ENCODE peak calls at places on chromosome 20, in eight cellular contexts. T is astrocyte of the cerebellum, E is cardiac muscle cell, J is spleen, O is GM06990, R is left ventricle myocardium inferior, S is testis, W is fibroblast of lung. K is an unnamed sample.

GRCh38 chr20:45032781-45033180 is 66.5 kb downstream of the STK4 start:
- DNase-seq in T (no peak), S (no peak), J (no peak), W (peak), O (no peak), E (no peak), R (no peak), K (no peak)

GRCh38 chr20:45781391-45781931 is 10.2 kb downstream of the WFDC3 start:
- DNase-seq in E (peak), J (no peak), T (peak), W (peak), O (no peak), S (no peak), R (no peak), K (peak)

GRCh38 chr20:46183768-46184167 is 65.7 kb downstream of the CD40 start:
- DNase-seq in S (no peak), O (no peak), W (no peak), T (no peak), J (no peak), R (no peak), E (no peak), K (no peak)

GRCh38 chr20:33681288-33681687 is 4.9 kb downstream of the E2F1 start:
- DNase-seq in S (no peak), R (no peak), E (no peak), O (no peak), T (no peak), W (no peak), J (no peak), K (no peak)

GRCh38 chr20:47620808-47621805 is 119.4 kb downstream of the NCOA3 start:
- DNase-seq in R (no peak), W (peak), T (peak), S (no peak), J (no peak), E (peak), O (peak), K (peak)

GRCh38 chr20:57772349-57772964 is 62.6 kb upstream of the PMEPA1 start:
- DNase-seq in S (no peak), R (no peak), T (no peak), O (no peak), J (no peak), W (peak), E (peak), K (peak)

GRCh38 chr20:8796088-8796665 is 272.7 kb upstream of the PLCB4 start:
- DNase-seq in R (no peak), O (no peak), T (peak), E (peak), S (no peak), W (peak), J (no peak), K (peak)

GRCh38 chr20:63383556-63383955 is 22.4 kb upstream of the CHRNA4 start:
- DNase-seq in S (no peak), O (no peak), J (no peak), E (no peak), T (no peak), R (no peak), W (no peak), K (no peak)

GRCh38 chr20:14992961-14993360 is 655.5 kb upstream of the FLRT3 start:
- DNase-seq in T (no peak), S (no peak), O (no peak), E (no peak), W (peak), J (no peak), R (no peak), K (peak)

GRCh38 chr20:62860391-62860923 is 1.2 kb downstream of the TCFL5 start:
- DNase-seq in E (peak), O (no peak), J (peak), T (no peak), W (peak), R (no peak), S (no peak), K (peak)

GRCh38 chr20:18416478-18416877 is 50.4 kb downstream of the DZANK1 start:
- DNase-seq in E (no peak), R (no peak), J (no peak), S (peak), T (no peak), W (no peak), O (no peak), K (no peak)

GRCh38 chr20:57051096-57051495 is 215.3 kb downstream of the BMP7 start:
- DNase-seq in E (no peak), W (no peak), O (no peak), S (no peak), T (no peak), J (no peak), R (no peak), K (no peak)

GRCh38 chr20:8082025-8082424 is 50.0 kb upstream of the PLCB1 start:
- DNase-seq in J (no peak), R (no peak), S (no peak), O (no peak), E (peak), T (no peak), W (peak), K (peak)

GRCh38 chr20:44302026-44302669 is 8.9 kb downstream of the FITM2 start:
- DNase-seq in W (no peak), J (no peak), O (no peak), S (no peak), E (no peak), R (peak), T (no peak), K (no peak)

GRCh38 chr20:61784801-61785566 is 280.7 kb downstream of the TAF4 start:
- DNase-seq in E (no peak), T (no peak), J (no peak), R (no peak), W (no peak), O (no peak), S (no peak), K (no peak)

GRCh38 chr20:24960302-24960801 is 11.3 kb downstream of the CST7 start:
- DNase-seq in W (no peak), S (no peak), J (peak), E (no peak), O (no peak), T (no peak), R (no peak), K (no peak)

GRCh38 chr20:47113362-47114118 is 218.9 kb downstream of the EYA2 start:
- DNase-seq in O (no peak), E (peak), S (no peak), T (no peak), R (no peak), J (no peak), W (peak), K (peak)

GRCh38 chr20:56420028-56420427 is 8.0 kb downstream of the CASS4 start:
- DNase-seq in T (no peak), E (no peak), O (no peak), J (no peak), W (no peak), S (no peak), R (no peak), K (no peak)

DNA sequence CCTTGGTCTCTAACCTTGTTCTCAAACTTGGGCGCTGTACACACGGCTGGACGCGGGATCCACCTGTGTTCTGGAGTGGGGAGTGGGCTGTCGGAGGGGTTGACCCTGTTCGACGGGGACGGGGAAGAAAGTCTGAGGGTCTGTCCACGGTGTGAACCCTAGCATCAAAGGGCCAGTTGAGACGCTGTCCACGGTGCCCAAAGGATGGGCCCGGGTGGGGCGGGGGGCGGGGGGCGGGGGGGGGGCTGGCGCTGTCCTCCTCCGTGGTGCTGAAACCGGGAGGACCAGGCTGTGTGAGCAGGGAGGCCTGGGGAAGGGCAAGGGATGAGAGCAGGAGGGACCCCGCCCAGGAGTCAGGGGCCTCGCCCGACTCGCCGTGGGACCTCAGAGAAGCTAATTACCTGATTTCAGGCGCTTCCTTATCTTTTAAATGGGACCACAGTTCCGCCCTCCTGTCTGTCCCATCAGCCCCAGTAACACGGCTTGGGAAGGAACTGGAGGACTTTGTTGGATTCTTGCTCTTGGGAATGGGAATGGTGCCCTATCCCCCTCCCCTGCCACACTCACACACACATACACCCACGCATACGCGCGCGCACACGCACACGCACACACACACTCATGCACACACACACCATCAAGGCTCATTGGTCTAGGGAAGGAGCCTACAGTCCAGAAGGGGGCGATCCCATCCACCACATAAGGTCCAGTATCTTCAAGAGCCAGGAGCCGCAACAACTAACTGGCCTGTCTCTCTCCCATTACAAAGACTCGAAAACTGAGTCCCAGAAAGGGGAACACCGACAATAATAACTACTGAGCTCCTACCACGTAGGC is 1.0 kb upstream of the VSTM2L start:
- DNase-seq in J (no peak), R (no peak), T (peak), E (peak), W (peak), O (peak), S (peak), K (peak)
- TF ChIP-seq CTCF in J (no peak), R (peak), T (peak), E (peak), W (peak), O (peak), S (peak), K (peak)

GRCh38 chr20:51540585-51540984 is 1.9 kb downstream of the NFATC2 start:
- DNase-seq in T (no peak), E (no peak), S (no peak), R (no peak), O (no peak), W (no peak), J (no peak), K (no peak)
- H3K4me3 ChIP-seq in T (no peak), E (peak), S (no peak), R (peak), O (peak), W (no peak), J (no peak), K (no peak)

GRCh38 chr20:23666189-23666588 is 22.6 kb downstream of the CST4 start:
- DNase-seq in O (no peak), S (peak), E (peak), T (no peak), R (no peak), W (no peak), J (no peak), K (peak)
- TF ChIP-seq CTCF in O (no peak), S (no peak), E (peak), T (peak), R (no peak), W (no peak), J (no peak), K (peak)

GRCh38 chr20:32474009-32474716 is 111.0 kb downstream of the NOL4L start:
- DNase-seq in T (no peak), E (no peak), W (no peak), R (no peak), J (no peak), O (no peak), S (peak), K (peak)
- H3K4me3 ChIP-seq in T (peak), E (no peak), W (peak), R (peak), J (peak), O (no peak), S (peak), K (peak)

DNA sequence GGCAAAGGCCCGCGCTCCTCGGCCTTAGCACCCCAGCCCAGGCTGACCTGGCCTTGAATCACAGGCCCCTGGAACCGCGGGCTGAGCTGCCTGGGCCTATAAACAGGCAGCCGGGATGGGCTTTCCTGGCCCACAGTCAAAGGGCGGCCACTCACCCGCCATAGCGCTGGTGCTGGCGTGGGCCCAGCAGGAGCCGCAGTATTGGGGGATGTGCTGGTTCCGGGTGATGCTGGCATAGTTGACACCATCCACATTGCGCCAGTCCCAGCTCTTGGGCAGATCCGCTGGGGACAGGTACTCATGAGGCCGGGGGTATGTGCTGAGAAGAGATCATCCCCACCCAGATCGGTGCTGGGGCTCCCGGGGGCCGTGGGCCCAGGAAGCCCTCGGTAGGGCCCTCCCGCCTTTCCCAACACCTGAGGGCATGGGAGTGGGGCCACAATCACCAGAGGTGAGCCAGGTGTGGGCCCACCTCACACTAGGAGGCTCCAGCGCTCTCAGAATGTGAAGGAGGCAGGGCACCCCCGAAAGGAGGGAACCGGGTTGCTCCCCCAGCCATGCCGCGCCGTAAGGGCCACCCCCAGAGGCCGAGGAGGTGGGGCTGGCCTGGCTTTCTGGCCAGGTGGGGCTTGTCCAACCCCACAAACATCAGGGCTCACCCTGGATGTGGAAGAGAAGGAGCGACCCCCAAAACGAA is 739 bp downstream of the CTSZ start:
- DNase-seq in O (peak), J (peak), E (no peak), T (no peak), S (no peak), R (no peak), W (no peak), K (peak)
- TF ChIP-seq CTCF in O (no peak), J (no peak), E (no peak), T (no peak), S (no peak), R (no peak), W (no peak), K (no peak)

DNA sequence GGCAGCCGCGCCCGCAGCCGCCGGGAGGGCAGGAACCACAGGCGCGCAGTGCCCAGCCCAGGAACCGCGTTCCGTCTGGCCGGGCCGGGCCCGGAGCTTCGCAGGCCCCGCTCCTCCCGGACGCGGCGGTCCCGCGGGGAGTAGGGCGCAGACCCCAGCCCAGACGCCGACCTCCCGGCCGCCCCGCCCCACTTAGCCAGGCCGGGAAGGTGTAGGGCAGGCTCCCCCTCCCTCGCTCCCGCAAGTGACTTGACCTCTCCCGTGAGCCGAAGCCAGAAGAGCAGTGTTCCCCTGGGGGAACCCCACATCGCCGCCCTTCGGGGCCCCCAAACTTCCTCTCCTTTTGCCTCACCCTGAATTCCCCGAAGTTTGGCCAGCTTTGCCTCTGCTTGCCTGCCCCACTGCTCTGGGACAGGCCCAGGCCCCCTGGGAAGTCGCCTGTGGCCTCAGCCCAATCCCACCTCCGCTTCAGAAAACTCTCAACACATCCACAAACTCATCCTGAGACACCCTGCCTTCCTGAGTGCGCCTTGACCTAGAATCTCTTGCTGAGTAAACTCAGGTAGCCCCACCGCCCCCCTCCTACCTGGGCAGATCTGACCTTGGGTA is 490 bp upstream of the NOL4L start:
- DNase-seq in E (no peak), R (no peak), S (no peak), T (no peak), J (no peak), O (peak), W (no peak), K (no peak)
- H3K4me3 ChIP-seq in E (peak), R (peak), S (no peak), T (no peak), J (peak), O (peak), W (no peak), K (no peak)

DNA sequence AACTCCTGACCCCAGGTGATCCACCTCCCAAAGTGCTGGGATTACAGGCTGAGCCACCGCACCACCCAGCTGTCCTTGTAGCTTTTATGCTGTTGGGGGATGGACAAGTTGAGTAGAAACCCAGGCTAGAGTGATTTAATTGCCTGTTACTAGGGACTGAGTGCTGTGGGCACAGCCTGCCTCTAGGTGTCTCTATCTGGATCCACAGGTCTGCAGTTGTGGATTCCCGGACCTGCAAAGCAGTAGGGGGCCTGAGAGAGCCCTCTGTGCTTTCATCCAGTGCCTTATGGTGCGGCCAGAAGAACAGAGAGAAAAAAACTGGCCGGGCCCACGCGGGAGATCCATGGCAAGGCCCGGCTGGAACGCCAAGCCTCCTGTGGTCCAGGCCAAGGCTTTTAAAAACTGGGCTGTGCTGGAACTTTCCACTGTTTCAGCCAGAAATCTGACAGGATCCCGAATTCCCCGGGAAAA is 5.1 kb downstream of the SIRPA start:
- DNase-seq in E (peak), J (no peak), O (no peak), T (peak), S (peak), W (peak), R (peak), K (peak)
- TF ChIP-seq CTCF in E (peak), J (no peak), O (peak), T (peak), S (no peak), W (peak), R (peak), K (peak)

GRCh38 chr20:54140486-54140885 is 33.3 kb downstream of the CYP24A1 start:
- DNase-seq in R (no peak), J (no peak), E (no peak), W (no peak), S (no peak), T (no peak), O (no peak), K (no peak)
- H3K4me3 ChIP-seq in R (no peak), J (no peak), E (no peak), W (no peak), S (no peak), T (no peak), O (no peak), K (no peak)

DNA sequence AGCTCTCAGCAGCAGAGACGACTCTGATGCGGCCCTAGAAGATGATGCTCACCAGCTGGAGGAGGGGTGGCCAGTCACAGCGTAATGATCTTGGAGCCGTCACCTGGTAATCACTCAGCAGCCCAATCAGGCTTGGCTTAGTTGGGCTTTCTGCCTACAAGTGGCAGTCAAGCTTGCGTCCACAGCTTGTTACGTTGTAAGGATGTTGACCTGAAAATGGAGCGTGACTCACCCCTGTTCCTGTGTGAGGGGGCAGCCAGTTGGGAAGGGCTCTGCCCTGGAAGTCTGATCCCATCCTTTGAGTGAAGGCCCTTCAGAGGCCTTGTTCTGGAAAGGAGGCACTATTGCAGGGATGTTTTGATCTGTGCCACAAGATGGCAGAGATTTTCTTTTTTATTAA is 49.8 kb downstream of the SPATA2 start:
- DNase-seq in W (no peak), S (no peak), T (no peak), R (no peak), E (peak), J (no peak), O (no peak), K (peak)
- TF ChIP-seq CTCF in W (no peak), S (no peak), T (no peak), R (no peak), E (no peak), J (no peak), O (no peak), K (no peak)

DNA sequence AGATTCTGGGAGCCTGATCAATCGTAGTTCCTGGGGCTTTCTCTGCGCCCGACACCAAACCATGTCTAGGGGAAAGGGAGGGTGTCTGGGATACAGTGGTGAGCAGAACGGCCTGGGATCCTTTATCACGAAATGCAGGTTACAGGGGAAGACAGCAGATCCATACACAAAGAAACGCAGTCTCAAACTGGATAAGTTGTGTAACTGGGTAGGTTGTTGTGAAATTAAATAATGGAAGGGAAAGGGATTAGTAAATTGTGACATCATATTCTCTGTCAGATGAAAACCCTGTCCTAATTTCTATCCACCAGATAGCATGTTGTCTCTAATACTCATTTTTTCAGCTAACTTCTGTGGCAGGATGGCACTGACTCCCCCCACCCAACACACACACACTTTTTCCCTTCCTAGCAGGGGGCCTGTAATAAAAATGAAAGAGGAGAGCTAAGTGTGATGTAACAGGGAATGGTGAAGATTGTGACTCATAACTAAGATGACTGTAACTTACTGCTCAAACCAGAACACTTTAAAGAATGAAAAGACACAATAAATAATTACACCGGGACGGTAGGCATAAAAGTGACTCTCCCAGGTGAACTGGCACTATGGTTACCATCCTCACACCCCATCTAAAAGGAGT is 758 bp upstream of the TRPC4AP start:
- DNase-seq in O (no peak), E (peak), S (no peak), R (no peak), W (peak), T (no peak), J (no peak), K (peak)
- H3K4me3 ChIP-seq in O (no peak), E (no peak), S (peak), R (peak), W (no peak), T (no peak), J (no peak), K (no peak)

K was measured in fibroblast of mammary gland.